ENCODE peak calls at places on chromosomes 6 and 20, in four cellular contexts. One of them, this sample, is unnamed.

GRCh38 chr6:10399451-10399850 is 15.4 kb downstream of the TFAP2A start:
- DNase-seq in naive thymus-derived CD4-positive, alpha-beta T cell: no peak
- DNase-seq in colonic mucosa: no peak
- DNase-seq in psoas muscle: no peak
- DNase-seq in this sample: no peak

GRCh38 chr20:34907616-34908469 is 31.4 kb downstream of the ACSS2 start:
- DNase-seq in naive thymus-derived CD4-positive, alpha-beta T cell: peak; percentile 6
- DNase-seq in psoas muscle: peak; percentile 59
- DNase-seq in colonic mucosa: peak; percentile 81
- DNase-seq in this sample: peak; percentile 17

GRCh38 chr6:104161960-104162669 is 697.6 kb downstream of the HACE1 start:
- DNase-seq in naive thymus-derived CD4-positive, alpha-beta T cell: no peak
- DNase-seq in psoas muscle: peak; percentile 46
- DNase-seq in colonic mucosa: no peak
- DNase-seq in this sample: no peak

GRCh38 chr6:163813979-163814493 is 399.5 kb downstream of the QKI start:
- DNase-seq in naive thymus-derived CD4-positive, alpha-beta T cell: no peak
- DNase-seq in colonic mucosa: no peak
- DNase-seq in psoas muscle: no peak
- DNase-seq in this sample: no peak

GRCh38 chr6:142850653-142851434 is 94.1 kb downstream of the HIVEP2 start:
- DNase-seq in colonic mucosa: no peak
- DNase-seq in psoas muscle: no peak
- DNase-seq in naive thymus-derived CD4-positive, alpha-beta T cell: no peak
- DNase-seq in this sample: no peak

GRCh38 chr6:148414836-148415235 is 72.2 kb downstream of the SASH1 start:
- DNase-seq in naive thymus-derived CD4-positive, alpha-beta T cell: no peak
- DNase-seq in psoas muscle: no peak
- DNase-seq in colonic mucosa: no peak
- DNase-seq in this sample: no peak

GRCh38 chr6:149965191-149966020 is 1.7 kb downstream of the ULBP1 start:
- DNase-seq in psoas muscle: no peak
- DNase-seq in colonic mucosa: no peak
- DNase-seq in naive thymus-derived CD4-positive, alpha-beta T cell: no peak
- DNase-seq in this sample: no peak

GRCh38 chr20:61756966-61757677 is 308.6 kb downstream of the TAF4 start:
- DNase-seq in colonic mucosa: no peak
- DNase-seq in naive thymus-derived CD4-positive, alpha-beta T cell: no peak
- DNase-seq in psoas muscle: peak; percentile 32
- DNase-seq in this sample: no peak

GRCh38 chr6:40485300-40485699 is 101.9 kb downstream of the LRFN2 start:
- DNase-seq in psoas muscle: no peak
- DNase-seq in colonic mucosa: no peak
- DNase-seq in naive thymus-derived CD4-positive, alpha-beta T cell: no peak
- DNase-seq in this sample: no peak

GRCh38 chr6:156013155-156013554 is 557.5 kb upstream of the NOX3 start:
- DNase-seq in naive thymus-derived CD4-positive, alpha-beta T cell: no peak
- DNase-seq in colonic mucosa: no peak
- DNase-seq in psoas muscle: no peak
- DNase-seq in this sample: no peak

GRCh38 chr6:137233561-137234504 is 14.6 kb upstream of the IFNGR1 start:
- DNase-seq in naive thymus-derived CD4-positive, alpha-beta T cell: no peak
- DNase-seq in colonic mucosa: peak; percentile 45
- DNase-seq in psoas muscle: peak; percentile 67
- DNase-seq in this sample: peak; percentile 12

GRCh38 chr6:340991-341827 is 48.9 kb downstream of the DUSP22 start:
- DNase-seq in naive thymus-derived CD4-positive, alpha-beta T cell: no peak
- DNase-seq in psoas muscle: peak; percentile 52
- DNase-seq in colonic mucosa: no peak
- DNase-seq in this sample: no peak

GRCh38 chr20:44035924-44036323 is 121.3 kb downstream of the TOX2 start:
- DNase-seq in naive thymus-derived CD4-positive, alpha-beta T cell: no peak
- DNase-seq in psoas muscle: no peak
- DNase-seq in colonic mucosa: no peak
- DNase-seq in this sample: no peak

GRCh38 chr6:120198033-120198432 is 848.5 kb upstream of the MAN1A1 start:
- DNase-seq in naive thymus-derived CD4-positive, alpha-beta T cell: no peak
- DNase-seq in colonic mucosa: no peak
- DNase-seq in psoas muscle: no peak
- DNase-seq in this sample: no peak

GRCh38 chr20:6765469-6766058 is 1.9 kb upstream of the BMP2 start:
- DNase-seq in psoas muscle: no peak
- DNase-seq in naive thymus-derived CD4-positive, alpha-beta T cell: no peak
- DNase-seq in colonic mucosa: no peak
- DNase-seq in this sample: no peak

GRCh38 chr20:6766433-6766832 is 1.1 kb upstream of the BMP2 start:
- DNase-seq in colonic mucosa: peak; percentile 58
- DNase-seq in naive thymus-derived CD4-positive, alpha-beta T cell: no peak
- DNase-seq in psoas muscle: no peak
- DNase-seq in this sample: no peak

GRCh38 chr20:6768228-6769185 is 1.0 kb downstream of the BMP2 start:
- DNase-seq in colonic mucosa: peak; percentile 33
- DNase-seq in psoas muscle: peak; percentile 57
- DNase-seq in naive thymus-derived CD4-positive, alpha-beta T cell: no peak
- DNase-seq in this sample: peak; percentile 9

GRCh38 chr20:6767166-6767535 is 335 bp upstream of the BMP2 start:
- DNase-seq in naive thymus-derived CD4-positive, alpha-beta T cell: no peak
- DNase-seq in colonic mucosa: no peak
- DNase-seq in psoas muscle: no peak
- DNase-seq in this sample: no peak

GRCh38 chr20:6767536-6768227 is at the start of gene BMP2:
- DNase-seq in naive thymus-derived CD4-positive, alpha-beta T cell: no peak
- DNase-seq in colonic mucosa: peak; percentile 63
- DNase-seq in psoas muscle: peak; percentile 74
- DNase-seq in this sample: peak; percentile 16
- H3K27ac ChIP-seq in naive thymus-derived CD4-positive, alpha-beta T cell: no peak within 1 kb of the TSS
- H3K27ac ChIP-seq in colonic mucosa: peak within 1 kb of the TSS; percentile 76
- H3K27ac ChIP-seq in psoas muscle: peak within 1 kb of the TSS; percentile 48
- H3K27ac ChIP-seq in this sample: peak within 1 kb of the TSS; percentile 55

GRCh38 chr6:18147616-18148015 is 7.3 kb downstream of the TPMT start:
- DNase-seq in psoas muscle: no peak
- DNase-seq in naive thymus-derived CD4-positive, alpha-beta T cell: no peak
- DNase-seq in colonic mucosa: no peak
- DNase-seq in this sample: no peak
- H3K27ac ChIP-seq in psoas muscle: no peak overlapping the region
- H3K27ac ChIP-seq in naive thymus-derived CD4-positive, alpha-beta T cell: no peak overlapping the region
- H3K27ac ChIP-seq in colonic mucosa: peak overlapping the region; percentile 68
- H3K27ac ChIP-seq in this sample: no peak overlapping the region

DNA sequence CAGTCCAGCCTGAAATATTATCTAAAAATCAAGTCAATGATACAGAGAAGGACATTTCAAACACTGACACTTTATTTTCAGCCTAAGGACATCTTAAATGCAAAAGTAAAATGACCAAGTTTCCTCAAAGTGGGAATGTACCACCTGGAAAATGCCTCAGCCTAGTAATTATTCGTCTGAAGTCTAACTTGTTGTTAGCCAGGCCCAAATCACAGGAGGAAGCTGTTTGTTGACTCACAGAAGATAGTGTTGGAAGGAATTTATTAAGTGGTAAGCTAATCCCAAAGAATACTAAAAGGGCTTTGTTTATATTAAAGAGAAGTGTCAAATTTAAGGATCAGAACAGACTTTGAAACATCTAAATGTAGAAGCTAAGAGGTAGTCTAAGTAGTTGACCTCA is 2.5 kb downstream of the PDE7B start:
- DNase-seq in naive thymus-derived CD4-positive, alpha-beta T cell: no peak
- DNase-seq in psoas muscle: no peak
- DNase-seq in colonic mucosa: no peak
- DNase-seq in this sample: no peak
- H3K27ac ChIP-seq in naive thymus-derived CD4-positive, alpha-beta T cell: no peak overlapping the region
- H3K27ac ChIP-seq in psoas muscle: peak overlapping the region; percentile 68
- H3K27ac ChIP-seq in colonic mucosa: no peak overlapping the region
- H3K27ac ChIP-seq in this sample: no peak overlapping the region

GRCh38 chr20:45649312-45649863 is 18.3 kb upstream of the WFDC9 start:
- DNase-seq in colonic mucosa: no peak
- DNase-seq in naive thymus-derived CD4-positive, alpha-beta T cell: no peak
- DNase-seq in psoas muscle: no peak
- DNase-seq in this sample: no peak
- H3K27ac ChIP-seq in colonic mucosa: no peak overlapping the region
- H3K27ac ChIP-seq in naive thymus-derived CD4-positive, alpha-beta T cell: no peak overlapping the region
- H3K27ac ChIP-seq in psoas muscle: no peak overlapping the region
- H3K27ac ChIP-seq in this sample: no peak overlapping the region

GRCh38 chr6:132661906-132662305 is 2.9 kb upstream of the TAAR1 start:
- DNase-seq in colonic mucosa: no peak
- DNase-seq in psoas muscle: no peak
- DNase-seq in naive thymus-derived CD4-positive, alpha-beta T cell: no peak
- DNase-seq in this sample: no peak

GRCh38 chr6:132663661-132664060 is 4.7 kb upstream of the TAAR1 start:
- DNase-seq in colonic mucosa: no peak
- DNase-seq in naive thymus-derived CD4-positive, alpha-beta T cell: no peak
- DNase-seq in psoas muscle: no peak
- DNase-seq in this sample: no peak

GRCh38 chr6:132664309-132665034 is 5.5 kb upstream of the TAAR1 start:
- DNase-seq in naive thymus-derived CD4-positive, alpha-beta T cell: no peak
- DNase-seq in psoas muscle: no peak
- DNase-seq in colonic mucosa: no peak
- DNase-seq in this sample: no peak

DNA sequence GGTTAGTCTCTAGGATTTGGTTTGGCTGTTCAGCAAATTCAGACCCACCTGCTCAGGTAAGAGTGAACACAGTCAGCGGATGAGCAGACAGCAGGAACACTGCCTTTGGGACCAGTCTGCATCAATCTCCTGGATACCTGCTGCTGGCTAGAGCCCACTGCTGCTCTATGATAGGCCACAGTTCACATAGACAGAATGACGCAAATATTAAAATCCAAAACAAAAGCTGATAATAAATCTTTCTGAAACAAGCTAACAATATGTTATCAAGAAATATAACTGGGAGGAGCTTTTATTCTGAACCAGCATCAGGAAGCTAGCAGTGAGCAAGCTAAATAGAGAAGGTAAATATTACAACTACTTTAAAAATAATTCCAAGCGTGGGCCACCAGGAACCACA is at the start of gene TAAR1:
- DNase-seq in psoas muscle: no peak
- DNase-seq in naive thymus-derived CD4-positive, alpha-beta T cell: no peak
- DNase-seq in colonic mucosa: no peak
- DNase-seq in this sample: no peak
- H3K27ac ChIP-seq in psoas muscle: no peak within 1 kb of the TSS
- H3K27ac ChIP-seq in naive thymus-derived CD4-positive, alpha-beta T cell: no peak within 1 kb of the TSS
- H3K27ac ChIP-seq in colonic mucosa: no peak within 1 kb of the TSS
- H3K27ac ChIP-seq in this sample: no peak within 1 kb of the TSS

GRCh38 chr6:110285306-110286060 is 72.7 kb downstream of the METTL24 start:
- DNase-seq in psoas muscle: no peak
- DNase-seq in naive thymus-derived CD4-positive, alpha-beta T cell: no peak
- DNase-seq in colonic mucosa: peak; percentile 70
- DNase-seq in this sample: peak; percentile 7
- H3K27ac ChIP-seq in psoas muscle: no peak overlapping the region
- H3K27ac ChIP-seq in naive thymus-derived CD4-positive, alpha-beta T cell: no peak overlapping the region
- H3K27ac ChIP-seq in colonic mucosa: no peak overlapping the region
- H3K27ac ChIP-seq in this sample: no peak overlapping the region